ENCODE peak calls at places on chromosomes 3 and 15, in five cellular contexts. One of them, this sample, is unnamed.

GRCh38 chr3:182241777-182242556 is 530.2 kb downstream of the SOX2 start:
- DNase-seq in putamen: peak; percentile 86
- DNase-seq in foreskin fibroblast: peak; percentile 6
- DNase-seq in amniotic stem cell: no peak
- DNase-seq in activated T-cell treated with anti-CD3 and anti-CD28 coated beads, Interleukin-2, amount 50 U/mL, for 1 hour: no peak
- DNase-seq in this sample: peak; percentile 67

GRCh38 chr3:152047465-152047864 is 174.0 kb downstream of the SUCNR1 start:
- DNase-seq in foreskin fibroblast: peak; percentile 79
- DNase-seq in putamen: no peak
- DNase-seq in activated T-cell treated with anti-CD3 and anti-CD28 coated beads, Interleukin-2, amount 50 U/mL, for 1 hour: no peak
- DNase-seq in amniotic stem cell: no peak
- DNase-seq in this sample: no peak

GRCh38 chr3:169150874-169151273 is 512.6 kb downstream of the MECOM start:
- DNase-seq in putamen: no peak
- DNase-seq in amniotic stem cell: no peak
- DNase-seq in foreskin fibroblast: no peak
- DNase-seq in activated T-cell treated with anti-CD3 and anti-CD28 coated beads, Interleukin-2, amount 50 U/mL, for 1 hour: no peak
- DNase-seq in this sample: no peak

GRCh38 chr3:194930439-194931204 is 244.9 kb downstream of the FAM43A start:
- DNase-seq in putamen: no peak
- DNase-seq in activated T-cell treated with anti-CD3 and anti-CD28 coated beads, Interleukin-2, amount 50 U/mL, for 1 hour: no peak
- DNase-seq in foreskin fibroblast: peak; percentile 18
- DNase-seq in amniotic stem cell: no peak
- DNase-seq in this sample: no peak

GRCh38 chr15:59539799-59540198 is 71.8 kb upstream of the GCNT3 start:
- DNase-seq in activated T-cell treated with anti-CD3 and anti-CD28 coated beads, Interleukin-2, amount 50 U/mL, for 1 hour: no peak
- DNase-seq in foreskin fibroblast: peak; percentile 27
- DNase-seq in putamen: no peak
- DNase-seq in amniotic stem cell: no peak
- DNase-seq in this sample: no peak

GRCh38 chr3:173785004-173785403 is 387.5 kb downstream of the NLGN1 start:
- DNase-seq in foreskin fibroblast: peak; percentile 16
- DNase-seq in activated T-cell treated with anti-CD3 and anti-CD28 coated beads, Interleukin-2, amount 50 U/mL, for 1 hour: no peak
- DNase-seq in amniotic stem cell: no peak
- DNase-seq in putamen: peak; percentile 6
- DNase-seq in this sample: no peak

GRCh38 chr3:72259755-72260589 is 475.0 kb upstream of the PROK2 start:
- DNase-seq in activated T-cell treated with anti-CD3 and anti-CD28 coated beads, Interleukin-2, amount 50 U/mL, for 1 hour: no peak
- DNase-seq in putamen: no peak
- DNase-seq in foreskin fibroblast: peak; percentile 47
- DNase-seq in amniotic stem cell: no peak
- DNase-seq in this sample: no peak

GRCh38 chr3:141076821-141077571 is 25.8 kb downstream of the SPSB4 start:
- DNase-seq in putamen: peak; percentile 65
- DNase-seq in amniotic stem cell: no peak
- DNase-seq in activated T-cell treated with anti-CD3 and anti-CD28 coated beads, Interleukin-2, amount 50 U/mL, for 1 hour: no peak
- DNase-seq in foreskin fibroblast: peak; percentile 56
- DNase-seq in this sample: no peak

GRCh38 chr15:24856397-24857093 is 98.2 kb upstream of the SNRPN start:
- DNase-seq in foreskin fibroblast: no peak
- DNase-seq in putamen: peak; percentile 56
- DNase-seq in activated T-cell treated with anti-CD3 and anti-CD28 coated beads, Interleukin-2, amount 50 U/mL, for 1 hour: no peak
- DNase-seq in amniotic stem cell: no peak
- DNase-seq in this sample: peak; percentile 87

GRCh38 chr3:100615684-100616083 is 6.3 kb downstream of the ADGRG7 start:
- DNase-seq in putamen: no peak
- DNase-seq in activated T-cell treated with anti-CD3 and anti-CD28 coated beads, Interleukin-2, amount 50 U/mL, for 1 hour: no peak
- DNase-seq in amniotic stem cell: no peak
- DNase-seq in foreskin fibroblast: peak; percentile 49
- DNase-seq in this sample: no peak

GRCh38 chr15:83446904-83447708 is at the start of gene SH3GL3:
- DNase-seq in putamen: peak; percentile 92
- DNase-seq in activated T-cell treated with anti-CD3 and anti-CD28 coated beads, Interleukin-2, amount 50 U/mL, for 1 hour: peak; percentile 33
- DNase-seq in amniotic stem cell: peak; percentile 23
- DNase-seq in foreskin fibroblast: peak; percentile 84
- DNase-seq in this sample: peak; percentile 82

GRCh38 chr15:94229591-94230365 is 1.6 kb upstream of the MCTP2 start:
- DNase-seq in foreskin fibroblast: no peak
- DNase-seq in putamen: no peak
- DNase-seq in activated T-cell treated with anti-CD3 and anti-CD28 coated beads, Interleukin-2, amount 50 U/mL, for 1 hour: no peak
- DNase-seq in amniotic stem cell: no peak
- DNase-seq in this sample: no peak

GRCh38 chr3:139948898-139949297 is 13.9 kb downstream of the CLSTN2 start:
- DNase-seq in activated T-cell treated with anti-CD3 and anti-CD28 coated beads, Interleukin-2, amount 50 U/mL, for 1 hour: no peak
- DNase-seq in foreskin fibroblast: no peak
- DNase-seq in putamen: no peak
- DNase-seq in amniotic stem cell: no peak
- DNase-seq in this sample: no peak

GRCh38 chr3:184332370-184333090 is 4.9 kb upstream of the FAM131A start:
- DNase-seq in putamen: no peak
- DNase-seq in activated T-cell treated with anti-CD3 and anti-CD28 coated beads, Interleukin-2, amount 50 U/mL, for 1 hour: no peak
- DNase-seq in foreskin fibroblast: peak; percentile 90
- DNase-seq in amniotic stem cell: peak; percentile 82
- DNase-seq in this sample: no peak

GRCh38 chr3:55203006-55203405 is 275.1 kb upstream of the LRTM1 start:
- DNase-seq in foreskin fibroblast: peak; percentile 37
- DNase-seq in amniotic stem cell: no peak
- DNase-seq in putamen: no peak
- DNase-seq in activated T-cell treated with anti-CD3 and anti-CD28 coated beads, Interleukin-2, amount 50 U/mL, for 1 hour: no peak
- DNase-seq in this sample: no peak

GRCh38 chr3:115301364-115301860 is 154.3 kb upstream of the ZBTB20 start:
- DNase-seq in activated T-cell treated with anti-CD3 and anti-CD28 coated beads, Interleukin-2, amount 50 U/mL, for 1 hour: no peak
- DNase-seq in amniotic stem cell: no peak
- DNase-seq in putamen: no peak
- DNase-seq in foreskin fibroblast: peak; percentile 51
- DNase-seq in this sample: no peak

GRCh38 chr15:63969652-63970421 is 76.4 kb downstream of the DAPK2 start:
- DNase-seq in activated T-cell treated with anti-CD3 and anti-CD28 coated beads, Interleukin-2, amount 50 U/mL, for 1 hour: no peak
- DNase-seq in amniotic stem cell: no peak
- DNase-seq in putamen: no peak
- DNase-seq in foreskin fibroblast: no peak
- DNase-seq in this sample: no peak

GRCh38 chr3:138938056-138938876 is 8.7 kb downstream of the FOXL2 start:
- DNase-seq in foreskin fibroblast: no peak
- DNase-seq in amniotic stem cell: no peak
- DNase-seq in putamen: no peak
- DNase-seq in activated T-cell treated with anti-CD3 and anti-CD28 coated beads, Interleukin-2, amount 50 U/mL, for 1 hour: peak; percentile 42
- DNase-seq in this sample: no peak

GRCh38 chr15:70636540-70637165 is 126.7 kb downstream of the UACA start:
- DNase-seq in amniotic stem cell: no peak
- DNase-seq in putamen: no peak
- DNase-seq in activated T-cell treated with anti-CD3 and anti-CD28 coated beads, Interleukin-2, amount 50 U/mL, for 1 hour: no peak
- DNase-seq in foreskin fibroblast: peak; percentile 34
- DNase-seq in this sample: no peak

GRCh38 chr3:73516656-73517055 is 108.1 kb downstream of the PDZRN3 start:
- DNase-seq in amniotic stem cell: no peak
- DNase-seq in activated T-cell treated with anti-CD3 and anti-CD28 coated beads, Interleukin-2, amount 50 U/mL, for 1 hour: no peak
- DNase-seq in putamen: no peak
- DNase-seq in foreskin fibroblast: no peak
- DNase-seq in this sample: no peak

GRCh38 chr15:85306946-85307686 is 73.3 kb upstream of the AKAP13 start:
- DNase-seq in putamen: no peak
- DNase-seq in activated T-cell treated with anti-CD3 and anti-CD28 coated beads, Interleukin-2, amount 50 U/mL, for 1 hour: no peak
- DNase-seq in foreskin fibroblast: no peak
- DNase-seq in amniotic stem cell: no peak
- DNase-seq in this sample: no peak

GRCh38 chr3:38361496-38361895 is 14.9 kb downstream of the XYLB start:
- DNase-seq in amniotic stem cell: no peak
- DNase-seq in foreskin fibroblast: no peak
- DNase-seq in activated T-cell treated with anti-CD3 and anti-CD28 coated beads, Interleukin-2, amount 50 U/mL, for 1 hour: no peak
- DNase-seq in putamen: no peak
- DNase-seq in this sample: no peak

GRCh38 chr3:32313169-32313568 is 74.7 kb downstream of the CMTM8 start:
- DNase-seq in amniotic stem cell: no peak
- DNase-seq in activated T-cell treated with anti-CD3 and anti-CD28 coated beads, Interleukin-2, amount 50 U/mL, for 1 hour: no peak
- DNase-seq in foreskin fibroblast: no peak
- DNase-seq in putamen: no peak
- DNase-seq in this sample: no peak

GRCh38 chr3:141146979-141147470 is 84.6 kb upstream of the PXYLP1 start:
- DNase-seq in amniotic stem cell: no peak
- DNase-seq in activated T-cell treated with anti-CD3 and anti-CD28 coated beads, Interleukin-2, amount 50 U/mL, for 1 hour: no peak
- DNase-seq in foreskin fibroblast: no peak
- DNase-seq in putamen: no peak
- DNase-seq in this sample: no peak

GRCh38 chr15:61099030-61099800 is 129.9 kb downstream of the RORA start:
- DNase-seq in putamen: no peak
- DNase-seq in amniotic stem cell: no peak
- DNase-seq in activated T-cell treated with anti-CD3 and anti-CD28 coated beads, Interleukin-2, amount 50 U/mL, for 1 hour: no peak
- DNase-seq in foreskin fibroblast: peak; percentile 41
- DNase-seq in this sample: no peak

GRCh38 chr3:43055393-43055792 is 50.5 kb downstream of the POMGNT2 start:
- DNase-seq in activated T-cell treated with anti-CD3 and anti-CD28 coated beads, Interleukin-2, amount 50 U/mL, for 1 hour: no peak
- DNase-seq in amniotic stem cell: no peak
- DNase-seq in foreskin fibroblast: no peak
- DNase-seq in putamen: no peak
- DNase-seq in this sample: no peak

GRCh38 chr15:41713047-41713446 is 52.8 kb downstream of the MGA start:
- DNase-seq in foreskin fibroblast: no peak
- DNase-seq in putamen: peak; percentile 23
- DNase-seq in amniotic stem cell: no peak
- DNase-seq in activated T-cell treated with anti-CD3 and anti-CD28 coated beads, Interleukin-2, amount 50 U/mL, for 1 hour: no peak
- DNase-seq in this sample: no peak

GRCh38 chr3:52524752-52525661 is 8.7 kb downstream of the NT5DC2 start:
- DNase-seq in amniotic stem cell: no peak
- DNase-seq in putamen: no peak
- DNase-seq in foreskin fibroblast: no peak
- DNase-seq in activated T-cell treated with anti-CD3 and anti-CD28 coated beads, Interleukin-2, amount 50 U/mL, for 1 hour: no peak
- DNase-seq in this sample: no peak

GRCh38 chr3:21747376-21747775 is 3.6 kb downstream of the ZNF385D start:
- DNase-seq in activated T-cell treated with anti-CD3 and anti-CD28 coated beads, Interleukin-2, amount 50 U/mL, for 1 hour: no peak
- DNase-seq in putamen: no peak
- DNase-seq in foreskin fibroblast: peak; percentile 59
- DNase-seq in amniotic stem cell: no peak
- DNase-seq in this sample: no peak

GRCh38 chr15:90705212-90705611 is 11.9 kb upstream of the BLM start:
- DNase-seq in putamen: no peak
- DNase-seq in amniotic stem cell: no peak
- DNase-seq in activated T-cell treated with anti-CD3 and anti-CD28 coated beads, Interleukin-2, amount 50 U/mL, for 1 hour: no peak
- DNase-seq in foreskin fibroblast: no peak
- DNase-seq in this sample: no peak